ENCODE peak calls at places on chromosome 15, in seven cellular contexts. H is HepG2, G is GM12878, K is SK-N-SH, J is H1, W is HCT116, Y is K562. L is an unnamed sample.

GRCh38 chr15:49370782-49371181 is 52.3 kb upstream of the FGF7 start:
- DNase-seq in J (no peak), H (no peak), Y (peak; percentile 26), G (no peak), K (no peak), W (peak; percentile 13), L (no peak)

GRCh38 chr15:49235446-49236207 is 65.6 kb downstream of the GALK2 start:
- DNase-seq in G (peak; percentile 56), J (peak; percentile 59), Y (peak; percentile 42), H (peak; percentile 37), K (peak; percentile 44), W (peak; percentile 48), L (peak; percentile 23)

GRCh38 chr15:39786444-39787056 is 3.9 kb upstream of the FSIP1 start:
- DNase-seq in Y (peak; percentile 61), K (peak; percentile 66), H (peak; percentile 47), G (no peak), W (peak; percentile 22), J (no peak), L (peak; percentile 74)

GRCh38 chr15:96565266-96565665 is 234.8 kb downstream of the NR2F2 start:
- DNase-seq in Y (no peak), K (no peak), G (no peak), H (no peak), W (no peak), J (no peak), L (no peak)

GRCh38 chr15:53837263-53837662 is 77.8 kb upstream of the WDR72 start:
- DNase-seq in J (no peak), H (peak; percentile 63), W (no peak), Y (no peak), G (no peak), K (no peak), L (no peak)

GRCh38 chr15:89122532-89123525 is 34.6 kb downstream of the ABHD2 start:
- DNase-seq in J (no peak), H (no peak), K (no peak), Y (no peak), W (no peak), G (no peak), L (no peak)

GRCh38 chr15:45776772-45777171 is 141.9 kb downstream of the SQOR start:
- DNase-seq in W (no peak), G (no peak), H (peak; percentile 3), J (no peak), K (no peak), Y (no peak), L (no peak)

GRCh38 chr15:65287515-65287845 is 797 bp upstream of the PARP16 start:
- DNase-seq in W (no peak), H (no peak), G (no peak), J (no peak), Y (no peak), K (no peak), L (no peak)

GRCh38 chr15:40743921-40744809 is 10.9 kb downstream of the RMDN3 start:
- DNase-seq in K (no peak), H (no peak), Y (peak; percentile 62), J (no peak), W (no peak), G (no peak), L (no peak)

GRCh38 chr15:92629975-92630626 is 25.5 kb downstream of the FAM174B start:
- DNase-seq in K (no peak), W (no peak), J (no peak), Y (no peak), H (no peak), G (no peak), L (no peak)

GRCh38 chr15:96064351-96064756 is 266.1 kb upstream of the NR2F2 start:
- DNase-seq in G (no peak), J (no peak), K (no peak), W (no peak), Y (no peak), H (peak; percentile 8), L (no peak)

GRCh38 chr15:70054884-70055387 is 42.8 kb downstream of the TLE3 start:
- DNase-seq in H (no peak), J (no peak), W (no peak), G (no peak), K (no peak), Y (no peak), L (no peak)

GRCh38 chr15:57213783-57214366 is 162.4 kb upstream of the CGNL1 start:
- DNase-seq in G (no peak), J (no peak), Y (peak; percentile 46), W (peak; percentile 21), H (peak; percentile 41), K (peak; percentile 3), L (no peak)

GRCh38 chr15:69222002-69222474 is 61.6 kb downstream of the GLCE start:
- DNase-seq in W (no peak), H (peak; percentile 75), K (no peak), J (no peak), Y (no peak), G (no peak), L (no peak)

GRCh38 chr15:75891895-75892294 is 11.8 kb upstream of the FBXO22 start:
- DNase-seq in K (no peak), G (no peak), H (peak; percentile 48), Y (no peak), J (no peak), W (no peak), L (no peak)

GRCh38 chr15:69035205-69035917 is 20.9 kb downstream of the NOX5 start:
- DNase-seq in W (no peak), H (peak; percentile 23), Y (peak; percentile 64), K (no peak), G (no peak), J (peak; percentile 80), L (peak; percentile 67)

GRCh38 chr15:82040862-82041261 is 5.0 kb downstream of the MEX3B start:
- DNase-seq in K (no peak), G (no peak), J (peak; percentile 67), W (no peak), Y (peak; percentile 61), H (no peak), L (peak; percentile 80)

GRCh38 chr15:48595988-48596387 is 49.5 kb downstream of the FBN1 start:
- DNase-seq in H (no peak), K (no peak), Y (no peak), G (peak; percentile 45), J (no peak), W (no peak), L (no peak)

GRCh38 chr15:65326844-65327243 is 22.4 kb downstream of the RNU5B-1 start:
- DNase-seq in K (peak; percentile 45), G (no peak), H (no peak), J (no peak), Y (no peak), W (no peak), L (no peak)

GRCh38 chr15:40249477-40250303 is 10.8 kb downstream of the PAK6 start:
- DNase-seq in J (no peak), K (peak; percentile 70), G (no peak), W (no peak), Y (no peak), H (no peak), L (peak; percentile 87)

GRCh38 chr15:41465822-41466421 is 27.8 kb upstream of the ITPKA start:
- DNase-seq in G (no peak), K (peak; percentile 62), W (peak; percentile 45), J (no peak), H (peak; percentile 50), Y (peak; percentile 69), L (no peak)

GRCh38 chr15:45314960-45315359 is 62.9 kb downstream of the SLC28A2 start:
- DNase-seq in K (no peak), G (no peak), J (no peak), Y (peak; percentile 69), W (no peak), H (no peak), L (peak; percentile 44)

GRCh38 chr15:78394981-78395619 is 42.9 kb upstream of the IREB2 start:
- DNase-seq in K (no peak), G (no peak), Y (no peak), W (no peak), H (no peak), J (peak; percentile 67), L (no peak)

GRCh38 chr15:23854535-23855252 is 167.6 kb upstream of the NDN start:
- DNase-seq in W (no peak), H (no peak), Y (no peak), J (no peak), G (no peak), K (no peak), L (no peak)

DNA sequence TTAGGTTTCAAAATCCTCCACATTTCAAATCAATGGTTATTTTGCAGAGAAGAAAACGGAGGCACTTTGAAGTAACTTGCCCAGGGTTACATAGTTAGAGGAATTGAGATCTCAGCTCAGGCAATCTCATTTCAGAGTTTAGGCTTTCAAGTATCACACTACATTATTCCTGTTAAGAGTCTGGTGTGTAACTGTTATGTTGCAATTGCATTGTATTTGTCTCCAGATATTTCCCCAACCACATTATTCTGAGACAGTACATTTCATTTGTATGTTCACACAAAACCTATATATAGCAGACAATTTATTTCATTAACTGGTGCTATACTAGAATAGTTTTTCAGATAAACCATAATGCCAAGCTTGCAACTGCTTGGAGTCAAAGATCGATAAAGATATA is 154.2 kb upstream of the TSPAN3 start:
- DNase-seq in W (no peak), J (no peak), G (no peak), H (no peak), Y (no peak), K (no peak), L (no peak)
- TF ChIP-seq JUND in W (no peak), J (no peak), G (no peak), H (no peak), Y (no peak), K (no peak), L (no peak)

GRCh38 chr15:58432421-58432820 is 630 bp downstream of the LIPC start:
- DNase-seq in W (no peak), J (no peak), G (no peak), H (no peak), K (no peak), Y (no peak), L (no peak)
- TF ChIP-seq JUND in W (no peak), J (no peak), G (no peak), H (no peak), K (no peak), Y (no peak), L (no peak)

GRCh38 chr15:99732711-99733267 is 448 bp downstream of the LYSMD4 start:
- DNase-seq in H (no peak), Y (peak; percentile 48), G (no peak), K (peak; percentile 57), J (no peak), W (no peak), L (no peak)
- TF ChIP-seq JUND in H (no peak), Y (no peak), G (no peak), K (no peak), J (no peak), W (no peak), L (no peak)

DNA sequence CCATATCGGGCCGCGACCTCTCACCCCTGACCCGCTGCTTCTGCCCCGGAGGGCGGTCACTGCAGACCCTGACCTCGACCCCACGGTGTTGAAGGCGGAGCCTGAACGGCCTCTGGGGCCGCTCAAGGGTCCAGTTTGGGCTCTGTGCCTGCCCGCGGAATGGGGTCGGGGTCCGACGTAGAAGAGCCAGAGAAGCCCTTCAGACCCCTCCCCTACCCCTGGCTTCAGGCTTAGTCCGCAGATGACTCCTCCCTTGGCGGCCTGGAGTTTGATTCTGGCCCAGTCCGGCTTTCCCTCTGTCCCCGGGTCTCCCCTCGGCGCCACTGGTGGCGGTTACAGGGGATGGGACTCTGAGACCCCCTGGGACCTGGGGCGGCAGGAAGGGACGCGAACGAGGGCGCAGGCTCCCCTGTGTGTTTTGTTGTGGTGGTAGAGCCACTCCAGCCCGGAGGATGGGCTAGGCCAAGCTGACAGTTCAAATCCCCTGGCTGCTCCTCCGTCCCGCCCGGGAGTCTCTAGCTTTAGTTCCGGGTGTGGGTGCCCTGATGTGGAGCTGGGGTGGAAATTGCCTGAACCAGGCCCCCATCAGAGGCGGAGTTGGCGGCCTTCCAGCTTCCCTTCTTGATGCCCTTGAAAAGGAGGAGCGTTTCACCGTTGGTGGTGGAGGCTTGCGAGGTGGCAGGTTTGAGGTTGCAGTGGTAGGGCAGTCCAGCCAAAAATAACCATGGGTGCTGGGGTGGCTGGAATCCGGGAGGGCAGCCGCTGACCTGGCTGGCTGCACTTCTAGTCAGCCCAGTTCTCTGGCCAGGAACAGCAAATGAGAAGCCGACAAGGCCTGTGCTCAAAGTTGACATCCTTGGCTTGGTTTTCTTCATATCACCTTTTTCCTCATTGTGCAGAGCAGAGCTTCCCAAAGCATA is 644 bp downstream of the CLK3 start:
- DNase-seq in J (no peak), W (no peak), H (peak; percentile 54), Y (peak; percentile 76), K (peak; percentile 68), G (no peak), L (peak; percentile 84)
- TF ChIP-seq JUND in J (no peak), W (no peak), H (no peak), Y (no peak), K (no peak), G (no peak), L (no peak)

L was measured in T47D.